ENCODE peak calls at places on chromosomes 11 and 22, in four cellular contexts. N is neural progenitor cell, D is heart right ventricle, X is HCT116. Y is an unnamed sample. For H3K36me3, the result is how much of the 10 kb centered on the place peaks cover.

GRCh38 chr11:67372232-67372992 is 986 bp downstream of the CLCF1 start:
- DNase-seq in N (peak), X (no peak), D (peak), Y (no peak)

GRCh38 chr11:2510626-2511402 is 66.0 kb downstream of the KCNQ1 start:
- DNase-seq in X (no peak), D (no peak), N (no peak), Y (no peak)

GRCh38 chr11:41498726-41499125 is 39.3 kb upstream of the LRRC4C start:
- DNase-seq in D (no peak), N (no peak), X (no peak), Y (peak)

GRCh38 chr11:121191787-121192186 is 90.7 kb downstream of the TECTA start:
- DNase-seq in D (no peak), N (no peak), X (no peak), Y (no peak)

GRCh38 chr11:96105944-96106343 is 182.0 kb upstream of the MTMR2 start:
- DNase-seq in X (no peak), N (no peak), D (no peak), Y (no peak)

GRCh38 chr11:76162336-76163288 is 43.7 kb downstream of the WNT11 start:
- DNase-seq in N (no peak), X (no peak), D (no peak), Y (no peak)

GRCh38 chr11:587978-588380 is 11.7 kb downstream of the PHRF1 start:
- DNase-seq in X (no peak), D (no peak), N (no peak), Y (no peak)

GRCh38 chr11:11279956-11280689 is 72.9 kb downstream of the CSNK2A3 start:
- DNase-seq in D (no peak), X (no peak), N (no peak), Y (peak)

GRCh38 chr11:130849215-130849568 is 67.1 kb downstream of the SNX19 start:
- DNase-seq in N (no peak), X (no peak), D (no peak), Y (peak)

GRCh38 chr11:10139656-10140055 is 154.4 kb downstream of the SBF2 start:
- DNase-seq in D (no peak), N (no peak), X (no peak), Y (peak)

GRCh38 chr11:66239998-66240780 is 28.2 kb upstream of the RAB1B start:
- DNase-seq in N (no peak), D (no peak), X (no peak), Y (no peak)

GRCh38 chr11:25449100-25449499 is 882.8 kb upstream of the ANO3 start:
- DNase-seq in X (no peak), N (no peak), D (no peak), Y (no peak)

GRCh38 chr11:37280194-37280593 is 682.2 kb upstream of the RAG2 start:
- DNase-seq in N (no peak), X (no peak), D (no peak), Y (no peak)

GRCh38 chr11:32511926-32512325 is 71.7 kb upstream of the EIF3M start:
- DNase-seq in D (no peak), X (no peak), N (no peak), Y (peak)

GRCh38 chr11:110478410-110478809 is 48.7 kb downstream of the FDX1 start:
- DNase-seq in X (no peak), D (no peak), N (peak), Y (no peak)

GRCh38 chr22:46293591-46294260 is 2.9 kb upstream of the GTSE1 start:
- DNase-seq in N (no peak), X (no peak), D (peak), Y (no peak)

GRCh38 chr11:72579816-72580647 is 94.2 kb downstream of the PDE2A start:
- DNase-seq in X (no peak), N (no peak), D (no peak), Y (no peak)

GRCh38 chr11:117412653-117413275 is 85.1 kb downstream of the CEP164 start:
- DNase-seq in D (no peak), N (no peak), X (no peak), Y (no peak)

GRCh38 chr11:9840460-9841004 is 176.7 kb downstream of the SWAP70 start:
- DNase-seq in D (no peak), X (no peak), N (no peak), Y (no peak)

GRCh38 chr11:64874841-64875240 is 3.6 kb downstream of the EHD1 start:
- DNase-seq in D (no peak), X (no peak), N (peak), Y (no peak)

GRCh38 chr11:9462172-9462799 is 1.5 kb downstream of the ZNF143 start:
- DNase-seq in N (peak), D (no peak), X (no peak), Y (peak)

GRCh38 chr22:43017525-43018290 is 2.8 kb upstream of the PACSIN2 start:
- DNase-seq in D (no peak), N (no peak), X (no peak), Y (no peak)

GRCh38 chr11:73249858-73250773 is 22.0 kb upstream of the P2RY6 start:
- DNase-seq in D (no peak), X (no peak), N (no peak), Y (no peak)

GRCh38 chr11:19808076-19808911 is 95.7 kb downstream of the NAV2 start:
- DNase-seq in D (no peak), X (no peak), N (peak), Y (no peak)

GRCh38 chr11:76637491-76638266 is 32.9 kb downstream of the LRRC32 start:
- DNase-seq in D (peak), X (no peak), N (no peak), Y (no peak)

GRCh38 chr11:86524603-86525352 is 147.6 kb downstream of the ME3 start:
- DNase-seq in D (no peak), X (peak), N (no peak), Y (peak)

GRCh38 chr11:7576671-7577225 is 62.9 kb downstream of the PPFIBP2 start:
- DNase-seq in N (no peak), D (peak), X (no peak), Y (no peak)

GRCh38 chr22:27100789-27101188 is 443.4 kb downstream of the MIAT start:
- DNase-seq in N (peak), D (no peak), X (no peak), Y (no peak)

GRCh38 chr11:975824-976223 is 50.2 kb downstream of the AP2A2 start:
- DNase-seq in D (no peak), N (peak), X (no peak), Y (no peak)

GRCh38 chr11:118929496-118930151 is 3.9 kb upstream of the BCL9L start:
- DNase-seq in N (peak), D (peak), X (peak), Y (peak)

GRCh38 chr11:68213135-68213515 is at the start of gene KMT5B:
- DNase-seq in X (peak), D (peak), N (no peak), Y (no peak)

GRCh38 chr11:69497221-69497787 is 15.8 kb downstream of the LINC01488 start:
- DNase-seq in N (peak), D (peak), X (peak), Y (peak)

GRCh38 chr22:49133541-49133940 is 694.1 kb downstream of the BRD1 start:
- DNase-seq in D (no peak), X (no peak), N (no peak), Y (no peak)

GRCh38 chr11:61333638-61334433 is 808 bp downstream of the TKFC start:
- DNase-seq in N (no peak), X (no peak), D (no peak), Y (no peak)

GRCh38 chr11:26332572-26332915 is 614 bp downstream of the ANO3 start:
- DNase-seq in D (no peak), N (no peak), X (no peak), Y (no peak)

GRCh38 chr11:67634366-67635230 is 4.9 kb upstream of the NUDT8 start:
- DNase-seq in X (no peak), D (peak), N (no peak), Y (no peak)

GRCh38 chr11:34105079-34105956 is at the start of gene NAT10:
- DNase-seq in N (peak), X (peak), D (peak), Y (peak)
- TF ChIP-seq CTCF in N (peak), X (no peak), D (peak), Y (peak)

GRCh38 chr11:108206171-108206570 is 16.3 kb downstream of the NPAT start:
- DNase-seq in D (peak), X (no peak), N (no peak), Y (no peak)

GRCh38 chr11:108204918-108205499 is 17.4 kb downstream of the NPAT start:
- DNase-seq in D (no peak), X (no peak), N (no peak), Y (no peak)

GRCh38 chr11:108206969-108207682 is 15.3 kb downstream of the NPAT start:
- DNase-seq in D (no peak), N (no peak), X (no peak), Y (no peak)

GRCh38 chr11:108203075-108203474 is 19.4 kb downstream of the NPAT start:
- DNase-seq in D (no peak), N (no peak), X (no peak), Y (no peak)

DNA sequence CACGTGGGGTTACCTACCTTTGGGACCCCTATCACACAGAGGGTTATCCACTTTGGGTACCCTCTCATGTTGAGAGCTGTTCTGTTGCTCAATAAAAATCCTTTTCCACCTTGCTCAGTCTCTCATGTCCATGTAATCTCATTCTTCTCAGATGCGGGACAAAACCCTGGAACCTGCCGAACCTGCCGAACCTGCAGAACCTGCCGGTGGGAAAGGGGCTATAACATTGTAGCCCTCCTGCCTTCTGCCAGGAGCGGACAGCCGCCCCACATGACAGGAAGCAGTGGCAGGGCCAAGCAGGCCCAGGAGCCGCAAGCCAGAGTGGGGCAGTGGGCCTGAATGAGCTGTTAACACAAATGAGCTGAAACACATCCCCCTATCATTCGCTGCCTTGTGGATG is 18.1 kb downstream of the NPAT start:
- DNase-seq in N (no peak), X (no peak), D (no peak), Y (no peak)
- H3K36me3 ChIP-seq in N (under half), X (under half), D (under half), Y (under half)

GRCh38 chr22:22709719-22710445 is 65.5 kb downstream of the GGTLC2 start:
- DNase-seq in D (no peak), X (no peak), N (peak), Y (no peak)
- TF ChIP-seq CTCF in D (no peak), X (peak), N (peak), Y (no peak)

GRCh38 chr22:20525048-20525447 is 17.6 kb downstream of the MED15 start:
- DNase-seq in X (no peak), D (no peak), N (no peak), Y (no peak)

GRCh38 chr22:20522134-20522827 is 14.9 kb downstream of the MED15 start:
- DNase-seq in X (no peak), D (no peak), N (no peak), Y (no peak)

GRCh38 chr22:20523118-20523983 is 15.9 kb downstream of the MED15 start:
- DNase-seq in D (no peak), X (no peak), N (no peak), Y (no peak)

GRCh38 chr22:20524004-20524481 is 16.6 kb downstream of the MED15 start:
- DNase-seq in X (no peak), D (no peak), N (no peak), Y (peak)

GRCh38 chr22:20522828-20523117 is 15.4 kb downstream of the MED15 start:
- DNase-seq in D (no peak), X (no peak), N (no peak), Y (no peak)
- H3K36me3 ChIP-seq in D (under half), X (under half), N (under half), Y (under half)

GRCh38 chr11:93536346-93536871 is 6.8 kb downstream of the SMCO4 start:
- DNase-seq in X (no peak), D (peak), N (no peak), Y (no peak)
- TF ChIP-seq CTCF in X (no peak), D (no peak), N (no peak), Y (no peak)

DNA sequence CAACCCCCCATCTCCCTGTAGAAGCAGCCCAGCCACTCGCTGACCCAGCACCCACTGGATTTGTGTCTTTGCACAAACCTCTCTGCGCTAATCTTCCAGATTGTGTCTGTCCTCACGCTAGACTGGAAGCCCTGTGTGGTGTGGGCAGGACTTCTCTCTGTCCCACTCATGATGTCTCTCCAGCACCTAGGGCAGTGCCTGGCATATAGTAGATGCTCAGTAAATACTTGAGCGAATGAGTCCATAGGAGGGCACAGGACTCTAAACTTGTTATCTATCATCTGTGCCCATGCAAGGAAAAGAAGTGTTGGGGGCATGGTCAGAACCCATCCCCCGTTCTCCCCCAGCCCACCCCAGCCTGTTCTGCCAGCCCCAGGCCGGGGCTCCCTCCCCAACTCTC is 22.9 kb downstream of the RPL3 start:
- DNase-seq in X (no peak), D (no peak), N (no peak), Y (no peak)
- H3K36me3 ChIP-seq in X (under half), D (under half), N (under half), Y (under half)

GRCh38 chr11:45806072-45806933 is 1.4 kb downstream of the SLC35C1 start:
- DNase-seq in N (no peak), D (no peak), X (no peak), Y (no peak)
- TF ChIP-seq CTCF in N (no peak), D (no peak), X (no peak), Y (no peak)

GRCh38 chr11:47326198-47326597 is 26.3 kb downstream of the MYBPC3 start:
- DNase-seq in D (no peak), N (no peak), X (no peak), Y (no peak)

GRCh38 chr11:47328449-47329390 is 23.8 kb downstream of the MYBPC3 start:
- DNase-seq in D (peak), X (no peak), N (no peak), Y (no peak)

GRCh38 chr11:47325271-47326041 is 27.0 kb downstream of the MYBPC3 start:
- DNase-seq in D (peak), N (no peak), X (no peak), Y (no peak)

GRCh38 chr11:47327949-47328348 is 24.6 kb downstream of the MYBPC3 start:
- DNase-seq in D (no peak), N (no peak), X (no peak), Y (no peak)

DNA sequence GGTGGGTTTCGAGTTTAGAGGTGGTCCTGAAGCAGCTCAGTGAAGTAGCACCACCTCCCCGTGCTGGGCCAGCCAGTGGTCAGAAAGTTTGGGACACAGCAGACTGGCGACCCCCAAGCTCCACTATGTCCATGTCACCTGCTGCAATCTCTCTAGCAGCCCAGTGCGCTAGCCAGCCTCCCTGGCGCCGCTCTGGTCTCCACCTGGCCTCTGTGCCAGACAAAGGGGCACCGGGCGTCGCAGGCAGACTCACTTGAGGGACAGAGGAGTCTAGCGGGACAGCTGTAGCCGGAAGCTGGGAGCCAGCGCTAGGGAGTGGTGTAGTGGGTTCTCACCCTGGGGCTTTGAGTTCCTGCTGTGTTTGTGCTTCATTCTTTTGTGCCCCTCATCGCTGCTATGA is 25.5 kb downstream of the MYBPC3 start:
- DNase-seq in N (no peak), X (no peak), D (peak), Y (no peak)
- H3K36me3 ChIP-seq in N (under half), X (under half), D (under half), Y (under half)

GRCh38 chr11:97259884-97260283 is 870.1 kb downstream of the JRKL start:
- DNase-seq in X (no peak), D (no peak), N (no peak), Y (no peak)
- TF ChIP-seq CTCF in X (no peak), D (no peak), N (peak), Y (no peak)

GRCh38 chr11:62567018-62567633 is 6.6 kb downstream of the EEF1G start:
- DNase-seq in N (no peak), D (no peak), X (no peak), Y (no peak)

GRCh38 chr11:62565100-62565802 is 8.4 kb downstream of the EEF1G start:
- DNase-seq in X (no peak), N (no peak), D (no peak), Y (no peak)

GRCh38 chr11:62569611-62570010 is 4.1 kb downstream of the EEF1G start:
- DNase-seq in D (no peak), N (no peak), X (no peak), Y (no peak)

GRCh38 chr11:62560566-62561103 is 13.1 kb downstream of the EEF1G start:
- DNase-seq in D (peak), X (peak), N (peak), Y (peak)

DNA sequence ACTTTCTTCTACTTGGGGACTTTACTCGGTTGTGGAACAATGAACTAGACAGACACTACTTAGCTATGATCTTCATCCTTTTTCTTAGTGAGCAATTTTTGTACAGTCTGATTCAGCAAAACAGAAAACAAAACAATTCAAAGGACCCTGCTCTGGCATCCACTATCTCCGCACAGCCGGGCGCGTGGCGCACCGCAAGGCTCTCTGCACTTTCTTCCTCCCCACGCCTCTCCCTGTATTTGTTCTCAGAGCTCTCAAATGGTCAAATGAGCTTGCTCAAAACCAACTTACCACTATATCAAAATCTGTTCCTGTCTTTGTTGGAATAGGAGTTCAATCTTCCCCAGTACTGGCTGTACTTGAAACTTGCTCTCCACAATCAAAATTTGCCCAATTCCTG is 7.4 kb downstream of the EEF1G start:
- DNase-seq in D (no peak), N (no peak), X (no peak), Y (no peak)
- H3K36me3 ChIP-seq in D (half or more), N (under half), X (half or more), Y (under half)

Y was measured in bronchial epithelial cell.